ENCODE peak calls at places on chromosomes 11 and 22, in four cellular contexts. T is K562, R is GM12891, U is GM12878. C is an unnamed sample.

GRCh38 chr22:31281733-31282132 is 10.6 kb downstream of the PIK3IP1 start:
- DNase-seq in T (no peak), R (no peak), U (no peak), C (no peak)

GRCh38 chr22:38462960-38463784 is 4.7 kb upstream of the KDELR3 start:
- DNase-seq in T (peak; percentile 42), R (no peak), U (no peak), C (no peak)

GRCh38 chr22:35587447-35587870 is 29.7 kb downstream of the MB start:
- DNase-seq in T (no peak), R (no peak), U (no peak), C (no peak)

GRCh38 chr22:26318975-26319374 is 110.1 kb upstream of the ASPHD2 start:
- DNase-seq in T (peak; percentile 14), R (no peak), U (no peak), C (no peak)

GRCh38 chr11:1546536-1547466 is 25.3 kb downstream of the DUSP8 start:
- DNase-seq in T (peak; percentile 87), R (peak; percentile 88), U (no peak), C (peak; percentile 10)

GRCh38 chr11:65429724-65430405 is 7.3 kb downstream of the NEAT1 start:
- DNase-seq in T (no peak), R (no peak), U (no peak), C (peak; percentile 46)

GRCh38 chr22:28992565-28993326 is 68.9 kb downstream of the C22orf31 start:
- DNase-seq in T (no peak), R (no peak), U (no peak), C (no peak)

GRCh38 chr22:47323518-47323917 is 561.1 kb downstream of the TBC1D22A start:
- DNase-seq in T (no peak), R (no peak), U (no peak), C (no peak)

GRCh38 chr22:37051629-37052385 is at the start of gene KCTD17:
- DNase-seq in T (peak; percentile 88), R (peak; percentile 99), U (no peak), C (peak; percentile 62)

GRCh38 chr11:59983212-59983611 is 19.4 kb downstream of the OOSP4A start:
- DNase-seq in T (no peak), R (no peak), U (no peak), C (no peak)

GRCh38 chr11:92048415-92048814 is 176.2 kb upstream of the FAT3 start:
- DNase-seq in T (no peak), R (no peak), U (no peak), C (no peak)

GRCh38 chr11:61626580-61627380 is 45.9 kb upstream of the SYT7 start:
- DNase-seq in T (no peak), R (no peak), U (no peak), C (no peak)

GRCh38 chr22:24094966-24095365 is 83.9 kb downstream of the CABIN1 start:
- DNase-seq in T (no peak), R (no peak), U (no peak), C (no peak)

GRCh38 chr11:24861440-24861839 is 364.6 kb downstream of the LUZP2 start:
- DNase-seq in T (no peak), R (no peak), U (no peak), C (no peak)

GRCh38 chr11:125701858-125702621 is 21.4 kb upstream of the ACRV1 start:
- DNase-seq in T (no peak), R (no peak), U (no peak), C (no peak)

GRCh38 chr22:45425101-45425500 is 11.6 kb downstream of the RIBC2 start:
- DNase-seq in T (no peak), R (no peak), U (no peak), C (no peak)

GRCh38 chr11:67014343-67014742 is 8.6 kb upstream of the SYT12 start:
- DNase-seq in T (no peak), R (no peak), U (no peak), C (no peak)

GRCh38 chr11:47111318-47111804 is 65.3 kb downstream of the ARFGAP2 start:
- DNase-seq in T (no peak), R (peak; percentile 44), U (peak; percentile 92), C (no peak)

GRCh38 chr22:29842740-29843139 is 4.7 kb upstream of the ASCC2 start:
- DNase-seq in T (no peak), R (no peak), U (no peak), C (no peak)

GRCh38 chr22:22463855-22464540 is 44.5 kb downstream of the ZNF280B start:
- DNase-seq in T (peak; percentile 99), R (peak; percentile 29), U (no peak), C (peak; percentile 35)

GRCh38 chr11:73975479-73975757 is 7.2 kb downstream of the UCP2 start:
- DNase-seq in T (no peak), R (no peak), U (no peak), C (no peak)

GRCh38 chr22:43302462-43303109 is 40.6 kb downstream of the SCUBE1 start:
- DNase-seq in T (no peak), R (no peak), U (no peak), C (no peak)

GRCh38 chr11:34299284-34299961 is 58.4 kb downstream of the ABTB2 start:
- DNase-seq in T (no peak), R (no peak), U (no peak), C (no peak)

GRCh38 chr11:17392872-17393271 is 4.4 kb upstream of the KCNJ11 start:
- DNase-seq in T (no peak), R (no peak), U (no peak), C (no peak)

GRCh38 chr11:105610796-105611361 is 1.0 kb downstream of the GRIA4 start:
- DNase-seq in T (no peak), R (no peak), U (no peak), C (no peak)

GRCh38 chr11:103800406-103801114 is 235.9 kb upstream of the DDI1 start:
- DNase-seq in T (no peak), R (no peak), U (no peak), C (no peak)

GRCh38 chr11:96340555-96340885 is 2.5 kb downstream of the MAML2 start:
- DNase-seq in T (no peak), R (no peak), U (no peak), C (no peak)

GRCh38 chr11:96337541-96338530 is 5.2 kb downstream of the MAML2 start:
- DNase-seq in T (peak; percentile 35), R (no peak), U (no peak), C (no peak)

GRCh38 chr11:96339704-96340554 is 3.1 kb downstream of the MAML2 start:
- DNase-seq in T (no peak), R (no peak), U (no peak), C (no peak)

GRCh38 chr11:96341237-96342130 is 1.5 kb downstream of the MAML2 start:
- DNase-seq in T (peak; percentile 75), R (peak; percentile 29), U (no peak), C (no peak)

DNA sequence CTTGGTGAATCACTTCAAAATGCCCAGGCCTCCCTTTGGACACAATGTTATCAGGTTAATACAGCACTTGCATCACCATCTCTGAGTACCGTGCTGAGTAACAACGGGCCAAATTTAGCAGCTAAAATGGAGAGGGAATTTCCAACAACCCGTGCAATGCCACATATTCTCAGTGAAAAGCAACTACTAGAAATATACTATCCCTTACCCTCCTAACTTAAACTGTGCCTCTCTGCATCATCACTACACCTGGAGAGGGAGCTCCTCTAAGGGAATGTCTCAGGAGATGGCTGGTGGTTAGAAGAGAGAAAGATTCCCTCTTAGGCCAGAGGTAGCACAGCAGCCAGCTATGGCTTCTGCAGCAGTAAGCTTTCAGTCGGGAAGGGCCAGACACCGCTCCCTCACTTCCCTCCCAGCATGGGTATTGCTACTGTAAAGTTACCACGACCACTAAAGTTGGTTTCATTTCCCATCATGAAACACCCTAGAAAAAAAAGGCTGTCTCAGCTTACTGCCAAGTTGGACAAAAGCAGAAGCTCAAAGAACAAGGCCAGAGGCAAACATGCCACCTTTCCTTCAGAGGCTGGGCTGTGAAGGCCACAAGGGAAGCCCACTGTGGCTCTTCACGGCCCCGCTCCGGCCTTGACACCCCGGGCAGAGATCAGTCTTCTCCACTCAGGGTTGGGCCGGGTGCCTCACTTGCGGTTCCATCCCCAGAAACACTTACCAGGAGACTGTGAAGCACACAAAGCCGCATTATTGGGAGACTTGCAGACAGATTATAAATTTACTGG is 3.9 kb downstream of the MAML2 start:
- DNase-seq in T (no peak), R (no peak), U (peak; percentile 87), C (peak; percentile 11)
- TF ChIP-seq SPI1 in T (no peak), R (peak; percentile 92), U (peak; percentile 88), C (no peak)

GRCh38 chr11:90555477-90555876 is 332.6 kb upstream of the CHORDC1 start:
- DNase-seq in T (no peak), R (no peak), U (no peak), C (no peak)
- TF ChIP-seq SPI1 in T (no peak), R (no peak), U (no peak), C (no peak)

GRCh38 chr11:117456027-117456720 is 128.5 kb downstream of the CEP164 start:
- DNase-seq in T (no peak), R (no peak), U (peak; percentile 71), C (no peak)

GRCh38 chr11:117457031-117457785 is 129.6 kb downstream of the CEP164 start:
- DNase-seq in T (no peak), R (no peak), U (no peak), C (no peak)

GRCh38 chr11:117459121-117459978 is 131.7 kb downstream of the CEP164 start:
- DNase-seq in T (no peak), R (no peak), U (no peak), C (no peak)

GRCh38 chr11:117458275-117459120 is 130.8 kb downstream of the CEP164 start:
- DNase-seq in T (no peak), R (peak; percentile 50), U (no peak), C (no peak)

GRCh38 chr11:117457835-117458234 is 130.2 kb downstream of the CEP164 start:
- DNase-seq in T (no peak), R (no peak), U (no peak), C (no peak)
- TF ChIP-seq SPI1 in T (no peak), R (no peak), U (no peak), C (no peak)

GRCh38 chr11:57294225-57295131 is 30.3 kb downstream of the TNKS1BP1 start:
- DNase-seq in T (no peak), R (no peak), U (no peak), C (no peak)

GRCh38 chr11:57287884-57288283 is 36.9 kb downstream of the TNKS1BP1 start:
- DNase-seq in T (no peak), R (no peak), U (no peak), C (no peak)

GRCh38 chr11:57288771-57289579 is 35.8 kb downstream of the TNKS1BP1 start:
- DNase-seq in T (no peak), R (no peak), U (no peak), C (no peak)

DNA sequence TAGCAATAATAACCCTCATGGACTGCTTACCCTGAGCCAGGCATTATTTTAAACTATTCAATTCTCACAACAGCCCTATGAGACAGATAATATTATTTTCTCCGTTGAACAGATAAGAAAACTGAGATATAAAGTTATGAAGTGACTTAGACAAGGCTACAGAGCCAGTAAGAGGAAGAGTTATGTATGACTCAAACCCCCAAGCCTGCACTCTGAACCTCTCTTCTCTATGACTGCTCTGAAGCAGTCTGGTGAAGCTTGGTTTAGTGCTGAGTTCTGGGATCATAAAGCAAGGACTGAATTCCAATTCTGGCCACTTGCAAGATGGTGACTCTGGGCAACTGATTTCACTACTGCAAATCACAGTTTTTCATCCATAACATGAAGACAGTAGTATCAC is 34.5 kb downstream of the TNKS1BP1 start:
- DNase-seq in T (no peak), R (no peak), U (no peak), C (no peak)
- TF ChIP-seq SPI1 in T (no peak), R (no peak), U (no peak), C (no peak)

C was measured in HL-60.